ENCODE peak calls at places on chromosome 18, in six cellular contexts. One of them, this sample, is unnamed.
A peak's percentile ranks its signal among the peaks of the same experiment; 100 is the strongest.

GRCh38 chr18:36176177-36176584 is 11.1 kb upstream of the MOCOS start:
- DNase-seq in lung: no peak
- DNase-seq in right atrium auricular region: no peak
- DNase-seq in AG04450: no peak
- DNase-seq in psoas muscle: no peak
- DNase-seq in WERI-Rb-1: no peak
- DNase-seq in this sample: no peak

GRCh38 chr18:2932247-2933181 is 80.4 kb downstream of the LPIN2 start:
- DNase-seq in lung: no peak
- DNase-seq in right atrium auricular region: no peak
- DNase-seq in AG04450: peak; percentile 21
- DNase-seq in psoas muscle: no peak
- DNase-seq in WERI-Rb-1: no peak
- DNase-seq in this sample: no peak

GRCh38 chr18:50468802-50469201 is 91.1 kb upstream of the MAPK4 start:
- DNase-seq in lung: no peak
- DNase-seq in right atrium auricular region: no peak
- DNase-seq in AG04450: no peak
- DNase-seq in psoas muscle: no peak
- DNase-seq in WERI-Rb-1: no peak
- DNase-seq in this sample: no peak

GRCh38 chr18:80194874-80195570 is 52.3 kb downstream of the PARD6G start:
- DNase-seq in lung: no peak
- DNase-seq in right atrium auricular region: peak; percentile 56
- DNase-seq in AG04450: no peak
- DNase-seq in psoas muscle: no peak
- DNase-seq in WERI-Rb-1: no peak
- DNase-seq in this sample: no peak

GRCh38 chr18:13471971-13472628 is 253.5 kb downstream of the LDLRAD4 start:
- DNase-seq in lung: no peak
- DNase-seq in right atrium auricular region: no peak
- DNase-seq in AG04450: no peak
- DNase-seq in psoas muscle: no peak
- DNase-seq in WERI-Rb-1: no peak
- DNase-seq in this sample: no peak

GRCh38 chr18:34115409-34116081 is 109.2 kb downstream of the NOL4 start:
- DNase-seq in lung: peak; percentile 30
- DNase-seq in right atrium auricular region: no peak
- DNase-seq in AG04450: no peak
- DNase-seq in psoas muscle: no peak
- DNase-seq in WERI-Rb-1: no peak
- DNase-seq in this sample: no peak

GRCh38 chr18:49669403-49669802 is 107.5 kb downstream of the LIPG start:
- DNase-seq in lung: no peak
- DNase-seq in right atrium auricular region: no peak
- DNase-seq in AG04450: no peak
- DNase-seq in psoas muscle: no peak
- DNase-seq in WERI-Rb-1: no peak
- DNase-seq in this sample: no peak

GRCh38 chr18:23609390-23610008 is 23.2 kb upstream of the NPC1 start:
- DNase-seq in lung: no peak
- DNase-seq in right atrium auricular region: no peak
- DNase-seq in AG04450: no peak
- DNase-seq in psoas muscle: no peak
- DNase-seq in WERI-Rb-1: no peak
- DNase-seq in this sample: no peak

GRCh38 chr18:80229342-80229741 is 18.0 kb downstream of the PARD6G start:
- DNase-seq in lung: no peak
- DNase-seq in right atrium auricular region: peak; percentile 32
- DNase-seq in AG04450: no peak
- DNase-seq in psoas muscle: no peak
- DNase-seq in WERI-Rb-1: no peak
- DNase-seq in this sample: no peak

GRCh38 chr18:36247036-36247435 is 50.5 kb upstream of the FHOD3 start:
- DNase-seq in lung: no peak
- DNase-seq in right atrium auricular region: no peak
- DNase-seq in AG04450: no peak
- DNase-seq in psoas muscle: no peak
- DNase-seq in WERI-Rb-1: no peak
- DNase-seq in this sample: no peak

GRCh38 chr18:25231327-25231691 is 120.7 kb downstream of the ZNF521 start:
- DNase-seq in lung: no peak
- DNase-seq in right atrium auricular region: peak; percentile 69
- DNase-seq in AG04450: no peak
- DNase-seq in psoas muscle: peak; percentile 57
- DNase-seq in WERI-Rb-1: no peak
- DNase-seq in this sample: no peak

DNA sequence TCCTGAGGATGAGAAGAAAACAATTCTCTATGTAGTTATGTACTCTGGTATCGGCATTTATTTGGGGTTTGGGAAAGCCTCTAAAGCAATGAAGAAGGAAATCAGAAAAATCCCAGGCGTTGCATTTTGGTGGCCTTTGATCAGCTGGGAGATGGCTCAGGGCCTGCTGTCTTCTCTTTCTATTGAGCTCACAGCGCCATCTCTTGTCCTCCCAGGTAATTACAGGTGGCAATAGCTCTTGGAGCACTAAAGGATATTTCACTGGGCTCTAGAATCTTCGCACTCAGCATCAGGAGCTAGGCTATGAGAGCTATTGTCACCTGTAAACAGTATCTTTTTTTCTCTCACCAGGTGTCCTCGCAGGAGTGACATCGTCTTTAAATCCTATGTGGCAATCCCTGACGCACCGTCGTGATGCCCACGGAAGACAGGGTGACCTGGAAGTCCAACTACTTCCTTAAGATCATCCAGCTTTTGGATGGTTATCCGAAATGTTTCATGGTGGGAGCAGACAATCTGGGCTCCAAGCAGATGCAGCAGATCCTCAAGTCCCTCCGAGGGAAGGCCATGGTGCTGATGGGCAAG is 76.1 kb upstream of the PMAIP1 start:
- DNase-seq in lung: peak; percentile 65
- DNase-seq in right atrium auricular region: peak; percentile 73
- DNase-seq in AG04450: peak; percentile 68
- DNase-seq in psoas muscle: peak; percentile 60
- DNase-seq in WERI-Rb-1: peak; percentile 88
- DNase-seq in this sample: no peak
- TF ChIP-seq CTCF in lung: peak; percentile 52
- TF ChIP-seq CTCF in right atrium auricular region: peak; percentile 75
- TF ChIP-seq CTCF in AG04450: peak; percentile 92
- TF ChIP-seq CTCF in psoas muscle: peak; percentile 61
- TF ChIP-seq CTCF in WERI-Rb-1: peak; percentile 83
- TF ChIP-seq CTCF in this sample: no peak

DNA sequence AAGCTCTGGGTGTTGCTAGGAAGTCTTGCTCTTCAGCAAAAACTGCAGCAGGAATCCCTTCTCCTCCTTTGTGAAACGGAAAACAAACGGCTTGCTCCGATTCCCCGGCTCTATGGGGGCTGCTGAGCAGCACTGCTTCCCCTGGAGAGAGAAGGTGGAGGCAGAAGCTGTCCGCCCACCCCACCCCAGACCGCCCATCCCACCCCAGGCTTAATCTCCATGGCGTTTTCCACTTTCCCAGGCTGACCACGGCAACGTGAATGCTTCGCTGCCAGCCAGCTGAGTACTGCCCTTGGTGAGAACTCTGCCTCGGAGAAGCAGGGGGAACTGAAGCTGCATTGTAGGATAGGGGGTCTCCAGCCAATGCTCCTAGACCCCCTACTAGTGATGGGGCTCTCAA is 139.2 kb downstream of the BCL2 start:
- DNase-seq in lung: no peak
- DNase-seq in right atrium auricular region: no peak
- DNase-seq in AG04450: no peak
- DNase-seq in psoas muscle: no peak
- DNase-seq in WERI-Rb-1: no peak
- DNase-seq in this sample: no peak
- H3K27ac ChIP-seq in lung: no peak overlapping the region
- H3K27ac ChIP-seq in right atrium auricular region: no peak overlapping the region
- H3K27ac ChIP-seq in AG04450: no peak overlapping the region
- H3K27ac ChIP-seq in psoas muscle: no peak overlapping the region
- H3K27ac ChIP-seq in WERI-Rb-1: no peak overlapping the region
- H3K27ac ChIP-seq in this sample: peak overlapping the region; percentile 20

GRCh38 chr18:10388380-10388779 is 66.1 kb upstream of the APCDD1 start:
- DNase-seq in lung: no peak
- DNase-seq in right atrium auricular region: no peak
- DNase-seq in AG04450: no peak
- DNase-seq in psoas muscle: no peak
- DNase-seq in WERI-Rb-1: no peak
- DNase-seq in this sample: no peak

GRCh38 chr18:10397004-10397403 is 57.4 kb upstream of the APCDD1 start:
- DNase-seq in lung: no peak
- DNase-seq in right atrium auricular region: no peak
- DNase-seq in AG04450: no peak
- DNase-seq in psoas muscle: no peak
- DNase-seq in WERI-Rb-1: no peak
- DNase-seq in this sample: peak; percentile 12

GRCh38 chr18:10386049-10386448 is 68.4 kb upstream of the APCDD1 start:
- DNase-seq in lung: no peak
- DNase-seq in right atrium auricular region: no peak
- DNase-seq in AG04450: no peak
- DNase-seq in psoas muscle: no peak
- DNase-seq in WERI-Rb-1: no peak
- DNase-seq in this sample: no peak

GRCh38 chr18:10386956-10387355 is 67.5 kb upstream of the APCDD1 start:
- DNase-seq in lung: no peak
- DNase-seq in right atrium auricular region: no peak
- DNase-seq in AG04450: no peak
- DNase-seq in psoas muscle: no peak
- DNase-seq in WERI-Rb-1: no peak
- DNase-seq in this sample: no peak

DNA sequence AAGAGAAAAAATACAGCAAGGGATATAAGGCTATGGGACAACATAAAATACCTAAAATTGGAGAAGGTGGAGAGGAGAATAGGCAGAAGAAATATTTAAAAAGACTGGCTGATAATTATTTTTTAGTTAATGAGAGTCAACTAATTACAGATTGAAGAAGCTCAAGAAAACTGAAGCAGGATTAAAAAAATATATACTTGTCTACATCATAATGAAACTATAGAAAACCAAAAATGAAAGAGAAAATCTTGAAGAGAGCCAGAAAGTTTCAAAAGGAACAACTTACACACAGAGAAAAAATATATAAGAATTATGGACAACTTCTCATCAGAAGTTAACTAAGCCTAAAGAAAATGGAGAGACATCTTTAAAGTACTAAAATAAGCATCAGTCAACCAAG is 62.9 kb upstream of the APCDD1 start:
- DNase-seq in lung: no peak
- DNase-seq in right atrium auricular region: no peak
- DNase-seq in AG04450: no peak
- DNase-seq in psoas muscle: no peak
- DNase-seq in WERI-Rb-1: no peak
- DNase-seq in this sample: no peak
- H3K4me3 ChIP-seq in lung: no peak overlapping the region
- H3K4me3 ChIP-seq in right atrium auricular region: no peak overlapping the region
- H3K4me3 ChIP-seq in AG04450: no peak overlapping the region
- H3K4me3 ChIP-seq in psoas muscle: no peak overlapping the region
- H3K4me3 ChIP-seq in WERI-Rb-1: no peak overlapping the region
- H3K4me3 ChIP-seq in this sample: no peak overlapping the region

GRCh38 chr18:77711096-77711495 is 461.4 kb downstream of the GALR1 start:
- DNase-seq in lung: no peak
- DNase-seq in right atrium auricular region: no peak
- DNase-seq in AG04450: no peak
- DNase-seq in psoas muscle: no peak
- DNase-seq in WERI-Rb-1: no peak
- DNase-seq in this sample: no peak
- TF ChIP-seq CTCF in lung: no peak
- TF ChIP-seq CTCF in right atrium auricular region: no peak
- TF ChIP-seq CTCF in AG04450: no peak
- TF ChIP-seq CTCF in psoas muscle: no peak
- TF ChIP-seq CTCF in WERI-Rb-1: peak; percentile 2
- TF ChIP-seq CTCF in this sample: no peak

GRCh38 chr18:9661564-9661963 is 46.5 kb upstream of the RAB31 start:
- DNase-seq in lung: no peak
- DNase-seq in right atrium auricular region: no peak
- DNase-seq in AG04450: no peak
- DNase-seq in psoas muscle: no peak
- DNase-seq in WERI-Rb-1: no peak
- DNase-seq in this sample: no peak

GRCh38 chr18:9658111-9658641 is 43.8 kb upstream of the PPP4R1 start:
- DNase-seq in lung: no peak
- DNase-seq in right atrium auricular region: no peak
- DNase-seq in AG04450: no peak
- DNase-seq in psoas muscle: no peak
- DNase-seq in WERI-Rb-1: no peak
- DNase-seq in this sample: no peak

GRCh38 chr18:9665311-9665710 is 42.8 kb upstream of the RAB31 start:
- DNase-seq in lung: no peak
- DNase-seq in right atrium auricular region: no peak
- DNase-seq in AG04450: no peak
- DNase-seq in psoas muscle: no peak
- DNase-seq in WERI-Rb-1: no peak
- DNase-seq in this sample: no peak

GRCh38 chr18:9663377-9663776 is 44.7 kb upstream of the RAB31 start:
- DNase-seq in lung: peak; percentile 58
- DNase-seq in right atrium auricular region: no peak
- DNase-seq in AG04450: no peak
- DNase-seq in psoas muscle: no peak
- DNase-seq in WERI-Rb-1: no peak
- DNase-seq in this sample: no peak

DNA sequence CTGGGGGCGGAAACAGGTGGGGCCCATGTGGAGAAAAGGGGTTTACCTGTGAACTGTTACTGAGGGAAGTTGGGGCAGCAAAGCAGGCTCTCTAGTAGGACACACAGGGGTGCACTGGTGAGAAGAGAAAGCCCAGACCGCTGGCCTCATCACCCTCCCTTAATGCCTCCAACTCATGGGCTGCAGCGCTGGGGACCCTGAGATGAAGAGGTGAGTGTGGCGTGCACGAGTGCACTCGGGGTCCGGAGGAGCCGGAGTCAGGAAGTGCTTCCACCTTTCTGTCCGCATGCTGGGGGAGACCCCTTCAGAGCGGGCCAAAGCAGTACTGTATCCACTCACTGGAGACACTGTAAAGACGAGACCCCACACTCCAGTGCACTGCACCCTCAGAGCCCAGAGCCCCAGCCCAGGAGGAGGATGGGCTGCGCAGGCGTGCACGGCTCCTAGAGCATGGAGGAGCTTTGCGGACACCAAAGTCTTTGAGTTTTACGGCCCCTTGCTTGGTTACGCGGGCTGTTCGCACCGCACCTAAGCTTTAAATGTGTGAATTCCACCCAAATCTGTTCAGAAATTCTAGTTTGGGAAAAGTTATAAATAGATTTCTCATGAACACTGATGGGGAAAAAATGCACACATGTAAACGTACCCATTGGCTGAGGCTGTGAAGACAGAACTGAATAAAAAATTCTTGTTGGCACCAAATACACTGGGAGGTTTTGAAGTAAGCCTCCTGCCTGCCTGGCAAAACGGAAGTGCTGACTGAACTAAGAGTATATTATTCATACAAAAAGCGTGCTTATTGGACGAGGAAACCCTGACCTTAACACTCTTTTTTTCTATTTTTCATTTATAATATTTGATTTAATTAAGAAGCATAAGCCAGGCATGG is 45.4 kb upstream of the PPP4R1 start:
- DNase-seq in lung: no peak
- DNase-seq in right atrium auricular region: no peak
- DNase-seq in AG04450: no peak
- DNase-seq in psoas muscle: no peak
- DNase-seq in WERI-Rb-1: peak; percentile 21
- DNase-seq in this sample: no peak
- H3K27ac ChIP-seq in lung: no peak overlapping the region
- H3K27ac ChIP-seq in right atrium auricular region: no peak overlapping the region
- H3K27ac ChIP-seq in AG04450: no peak overlapping the region
- H3K27ac ChIP-seq in psoas muscle: no peak overlapping the region
- H3K27ac ChIP-seq in WERI-Rb-1: no peak overlapping the region
- H3K27ac ChIP-seq in this sample: no peak overlapping the region

This sample was measured in coronary artery.